ENCODE peak calls at places on chromosomes 13 and 19, in five cellular contexts. One of them, this sample, is unnamed.

GRCh38 chr19:29404951-29405727 is 120.7 kb upstream of the VSTM2B start:
- DNase-seq in A549: no peak
- DNase-seq in IMR-90: no peak
- DNase-seq in SK-N-SH: no peak
- DNase-seq in K562: no peak
- DNase-seq in this sample: no peak

GRCh38 chr13:108037348-108037747 is 178.0 kb downstream of the LIG4 start:
- DNase-seq in A549: no peak
- DNase-seq in IMR-90: no peak
- DNase-seq in SK-N-SH: no peak
- DNase-seq in K562: no peak
- DNase-seq in this sample: no peak

GRCh38 chr19:47609885-47610545 is 1.1 kb downstream of the BICRA start:
- DNase-seq in A549: peak
- DNase-seq in IMR-90: peak
- DNase-seq in SK-N-SH: peak
- DNase-seq in K562: peak
- DNase-seq in this sample: no peak

GRCh38 chr19:48342841-48343540 is 17.6 kb downstream of the EMP3 start:
- DNase-seq in A549: peak
- DNase-seq in IMR-90: peak
- DNase-seq in SK-N-SH: no peak
- DNase-seq in K562: no peak
- DNase-seq in this sample: no peak

GRCh38 chr19:934865-935422 is 9.1 kb downstream of the ARID3A start:
- DNase-seq in A549: peak
- DNase-seq in IMR-90: peak
- DNase-seq in SK-N-SH: peak
- DNase-seq in K562: no peak
- DNase-seq in this sample: no peak

GRCh38 chr19:30638889-30639288 is 266.7 kb downstream of the ZNF536 start:
- DNase-seq in A549: no peak
- DNase-seq in IMR-90: no peak
- DNase-seq in SK-N-SH: no peak
- DNase-seq in K562: no peak
- DNase-seq in this sample: no peak

GRCh38 chr19:41264581-41265375 is 606 bp downstream of the HNRNPUL1 start:
- DNase-seq in A549: peak
- DNase-seq in IMR-90: peak
- DNase-seq in SK-N-SH: peak
- DNase-seq in K562: peak
- DNase-seq in this sample: no peak

GRCh38 chr13:113904411-113904810 is 40.5 kb upstream of the GAS6 start:
- DNase-seq in A549: peak
- DNase-seq in IMR-90: peak
- DNase-seq in SK-N-SH: no peak
- DNase-seq in K562: peak
- DNase-seq in this sample: no peak

GRCh38 chr19:46610851-46611770 is 10.0 kb downstream of the CALM3 start:
- DNase-seq in A549: no peak
- DNase-seq in IMR-90: peak
- DNase-seq in SK-N-SH: peak
- DNase-seq in K562: no peak
- DNase-seq in this sample: no peak

GRCh38 chr13:114070098-114070799 is 62.2 kb downstream of the RASA3 start:
- DNase-seq in A549: no peak
- DNase-seq in IMR-90: no peak
- DNase-seq in SK-N-SH: no peak
- DNase-seq in K562: no peak
- DNase-seq in this sample: no peak

GRCh38 chr13:20814224-20814910 is 40.6 kb upstream of the EEF1AKMT1 start:
- DNase-seq in A549: peak
- DNase-seq in IMR-90: peak
- DNase-seq in SK-N-SH: peak
- DNase-seq in K562: no peak
- DNase-seq in this sample: no peak

GRCh38 chr13:91111476-91112190 is 235.9 kb upstream of the MIR17HG start:
- DNase-seq in A549: no peak
- DNase-seq in IMR-90: no peak
- DNase-seq in SK-N-SH: no peak
- DNase-seq in K562: no peak
- DNase-seq in this sample: no peak

GRCh38 chr13:51902776-51903175 is 41.0 kb downstream of the CCDC70 start:
- DNase-seq in A549: no peak
- DNase-seq in IMR-90: no peak
- DNase-seq in SK-N-SH: no peak
- DNase-seq in K562: no peak
- DNase-seq in this sample: no peak

GRCh38 chr19:29663861-29664752 is 1.2 kb upstream of the PLEKHF1 start:
- DNase-seq in A549: no peak
- DNase-seq in IMR-90: peak
- DNase-seq in SK-N-SH: no peak
- DNase-seq in K562: peak
- DNase-seq in this sample: no peak

GRCh38 chr13:83895994-83896580 is 13.8 kb upstream of the SLITRK1 start:
- DNase-seq in A549: no peak
- DNase-seq in IMR-90: peak
- DNase-seq in SK-N-SH: no peak
- DNase-seq in K562: no peak
- DNase-seq in this sample: no peak

GRCh38 chr13:100244431-100244830 is 155.5 kb downstream of the PCCA start:
- DNase-seq in A549: no peak
- DNase-seq in IMR-90: no peak
- DNase-seq in SK-N-SH: no peak
- DNase-seq in K562: no peak
- DNase-seq in this sample: no peak

GRCh38 chr19:1862424-1863307 is 713 bp downstream of the KLF16 start:
- DNase-seq in A549: peak
- DNase-seq in IMR-90: no peak
- DNase-seq in SK-N-SH: peak
- DNase-seq in K562: peak
- DNase-seq in this sample: no peak

GRCh38 chr19:2050349-2050990 is 574 bp downstream of the MKNK2 start:
- DNase-seq in A549: no peak
- DNase-seq in IMR-90: no peak
- DNase-seq in SK-N-SH: peak
- DNase-seq in K562: no peak
- DNase-seq in this sample: no peak

GRCh38 chr19:56840452-56841193 is at the start of the genes PEG3 and ZIM2:
- DNase-seq in A549: no peak
- DNase-seq in IMR-90: no peak
- DNase-seq in SK-N-SH: peak
- DNase-seq in K562: no peak
- DNase-seq in this sample: no peak

GRCh38 chr19:57887195-57887941 is 1.5 kb downstream of the ZNF814 start:
- DNase-seq in A549: no peak
- DNase-seq in IMR-90: no peak
- DNase-seq in SK-N-SH: no peak
- DNase-seq in K562: no peak
- DNase-seq in this sample: no peak

GRCh38 chr13:49367640-49368431 is 76.0 kb downstream of the CAB39L start:
- DNase-seq in A549: no peak
- DNase-seq in IMR-90: no peak
- DNase-seq in SK-N-SH: no peak
- DNase-seq in K562: no peak
- DNase-seq in this sample: no peak

GRCh38 chr19:52961981-52962380 is 700 bp downstream of the ZNF816 start:
- DNase-seq in A549: no peak
- DNase-seq in IMR-90: no peak
- DNase-seq in SK-N-SH: no peak
- DNase-seq in K562: peak
- DNase-seq in this sample: no peak

GRCh38 chr19:10283301-10283733 is 3.4 kb upstream of the ICAM4 start:
- DNase-seq in A549: no peak
- DNase-seq in IMR-90: no peak
- DNase-seq in SK-N-SH: no peak
- DNase-seq in K562: no peak
- DNase-seq in this sample: no peak

GRCh38 chr19:42282810-42283247 is 13.8 kb downstream of the CIC start:
- DNase-seq in A549: no peak
- DNase-seq in IMR-90: no peak
- DNase-seq in SK-N-SH: no peak
- DNase-seq in K562: peak
- DNase-seq in this sample: no peak

GRCh38 chr19:434152-434960 is 25.4 kb upstream of the C2CD4C start:
- DNase-seq in A549: no peak
- DNase-seq in IMR-90: no peak
- DNase-seq in SK-N-SH: no peak
- DNase-seq in K562: no peak
- DNase-seq in this sample: no peak

GRCh38 chr19:10565028-10565566 is 713 bp downstream of the KRI1 start:
- DNase-seq in A549: peak
- DNase-seq in IMR-90: peak
- DNase-seq in SK-N-SH: peak
- DNase-seq in K562: peak
- DNase-seq in this sample: no peak

GRCh38 chr19:38448225-38448624 is 14.7 kb downstream of the RYR1 start:
- DNase-seq in A549: no peak
- DNase-seq in IMR-90: no peak
- DNase-seq in SK-N-SH: no peak
- DNase-seq in K562: no peak
- DNase-seq in this sample: no peak

GRCh38 chr19:7266832-7267231 is 27.4 kb downstream of the INSR start:
- DNase-seq in A549: no peak
- DNase-seq in IMR-90: no peak
- DNase-seq in SK-N-SH: no peak
- DNase-seq in K562: no peak
- DNase-seq in this sample: no peak

GRCh38 chr13:110309159-110309476 is 2.0 kb downstream of the COL4A2 start:
- DNase-seq in A549: no peak
- DNase-seq in IMR-90: no peak
- DNase-seq in SK-N-SH: no peak
- DNase-seq in K562: no peak
- DNase-seq in this sample: no peak

GRCh38 chr13:63184693-63185092 is 1769.0 kb upstream of the PCDH20 start:
- DNase-seq in A549: peak
- DNase-seq in IMR-90: peak
- DNase-seq in SK-N-SH: no peak
- DNase-seq in K562: no peak
- DNase-seq in this sample: no peak

GRCh38 chr13:106534844-106535551 is 464 bp downstream of the EFNB2 start:
- DNase-seq in A549: no peak
- DNase-seq in IMR-90: peak
- DNase-seq in SK-N-SH: no peak
- DNase-seq in K562: no peak
- DNase-seq in this sample: no peak

GRCh38 chr13:44819245-44819644 is 170.0 kb downstream of the NUFIP1 start:
- DNase-seq in A549: peak
- DNase-seq in IMR-90: peak
- DNase-seq in SK-N-SH: no peak
- DNase-seq in K562: no peak
- DNase-seq in this sample: no peak

GRCh38 chr19:8307965-8308866 is at the start of gene CD320:
- DNase-seq in A549: peak
- DNase-seq in IMR-90: peak
- DNase-seq in SK-N-SH: peak
- DNase-seq in K562: peak
- DNase-seq in this sample: peak

GRCh38 chr19:28313633-28314032 is 899.3 kb downstream of the UQCRFS1 start:
- DNase-seq in A549: no peak
- DNase-seq in IMR-90: peak
- DNase-seq in SK-N-SH: no peak
- DNase-seq in K562: no peak
- DNase-seq in this sample: no peak

GRCh38 chr13:44306401-44307192 is 67.0 kb upstream of the SERP2 start:
- DNase-seq in A549: peak
- DNase-seq in IMR-90: peak
- DNase-seq in SK-N-SH: no peak
- DNase-seq in K562: no peak
- DNase-seq in this sample: no peak

GRCh38 chr19:5621945-5622464 is 571 bp downstream of the SAFB2 start:
- DNase-seq in A549: no peak
- DNase-seq in IMR-90: no peak
- DNase-seq in SK-N-SH: peak
- DNase-seq in K562: peak
- DNase-seq in this sample: no peak

GRCh38 chr13:25319781-25320180 is 18.4 kb downstream of the NUP58 start:
- DNase-seq in A549: no peak
- DNase-seq in IMR-90: peak
- DNase-seq in SK-N-SH: no peak
- DNase-seq in K562: no peak
- DNase-seq in this sample: no peak
- TF ChIP-seq RCOR1 in A549: no peak
- TF ChIP-seq RCOR1 in IMR-90: no peak
- TF ChIP-seq RCOR1 in SK-N-SH: no peak
- TF ChIP-seq RCOR1 in K562: no peak
- TF ChIP-seq RCOR1 in this sample: no peak

GRCh38 chr19:15297416-15298224 is 34.7 kb downstream of the BRD4 start:
- DNase-seq in A549: peak
- DNase-seq in IMR-90: peak
- DNase-seq in SK-N-SH: no peak
- DNase-seq in K562: no peak
- DNase-seq in this sample: no peak
- TF ChIP-seq RCOR1 in A549: no peak
- TF ChIP-seq RCOR1 in IMR-90: no peak
- TF ChIP-seq RCOR1 in SK-N-SH: no peak
- TF ChIP-seq RCOR1 in K562: peak
- TF ChIP-seq RCOR1 in this sample: no peak

DNA sequence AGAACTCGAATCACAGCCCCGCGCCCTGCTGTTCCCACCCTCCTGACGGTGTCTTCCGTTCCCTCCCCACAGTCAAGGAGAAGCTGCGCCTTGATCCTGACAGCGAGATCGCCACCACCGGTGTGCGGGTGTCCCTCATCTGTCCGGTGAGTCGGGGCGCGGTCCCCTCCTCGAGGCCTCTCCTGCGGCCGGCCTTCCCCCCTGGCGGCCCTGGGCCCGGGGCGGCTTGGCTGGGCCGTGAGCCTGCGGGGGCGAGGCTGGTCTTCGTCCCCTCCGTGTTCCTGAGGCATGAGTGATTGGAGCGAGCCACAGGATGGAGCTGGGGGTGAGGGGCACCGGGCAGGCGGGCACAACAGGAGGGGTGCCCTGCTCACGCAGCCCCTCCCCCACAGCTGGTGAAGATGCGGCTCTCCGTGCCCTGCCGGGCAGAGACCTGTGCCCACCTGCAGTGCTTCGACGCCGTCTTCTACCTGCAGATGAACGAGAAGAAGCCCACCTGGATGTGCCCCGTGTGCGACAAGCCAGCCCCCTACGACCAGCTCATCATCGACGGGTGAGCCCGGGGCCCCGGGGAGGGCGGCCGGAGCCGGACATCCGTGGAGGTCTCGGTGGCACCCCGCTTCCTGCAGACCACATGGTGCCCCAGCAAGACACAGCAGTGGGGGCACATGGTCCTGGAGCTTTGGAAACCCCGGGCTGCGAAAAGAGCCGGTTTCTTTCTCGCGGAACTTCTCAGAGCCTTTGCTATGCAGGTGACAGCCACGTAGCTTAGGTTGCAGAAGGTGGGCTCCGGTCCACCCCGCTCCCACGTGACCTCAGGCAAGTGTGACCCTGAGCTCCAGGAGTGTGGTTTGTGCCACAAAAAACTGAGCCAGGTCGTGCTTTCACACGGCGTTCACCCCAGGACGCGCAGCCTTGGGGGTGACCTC is 25.8 kb downstream of the PIAS4 start:
- DNase-seq in A549: no peak
- DNase-seq in IMR-90: no peak
- DNase-seq in SK-N-SH: no peak
- DNase-seq in K562: no peak
- DNase-seq in this sample: no peak
- TF ChIP-seq RCOR1 in A549: no peak
- TF ChIP-seq RCOR1 in IMR-90: no peak
- TF ChIP-seq RCOR1 in SK-N-SH: no peak
- TF ChIP-seq RCOR1 in K562: no peak
- TF ChIP-seq RCOR1 in this sample: no peak

GRCh38 chr13:93505104-93505952 is 278.7 kb downstream of the GPC6 start:
- DNase-seq in A549: no peak
- DNase-seq in IMR-90: peak
- DNase-seq in SK-N-SH: no peak
- DNase-seq in K562: no peak
- DNase-seq in this sample: no peak
- TF ChIP-seq RCOR1 in A549: no peak
- TF ChIP-seq RCOR1 in IMR-90: no peak
- TF ChIP-seq RCOR1 in SK-N-SH: no peak
- TF ChIP-seq RCOR1 in K562: no peak
- TF ChIP-seq RCOR1 in this sample: no peak

This sample was measured in GM12878.